ENCODE peak calls at places on chromosomes 2 and 18, in nine cellular contexts. One of them, this sample, is unnamed.

GRCh38 chr2:216936954-216937357 is 77.1 kb upstream of the TNP1 start:
- DNase-seq in lower lobe of right lung: no peak
- DNase-seq in AG04450: no peak
- DNase-seq in H1: no peak
- DNase-seq in body of pancreas: no peak
- DNase-seq in fibroblast of lung: no peak
- DNase-seq in Calu3: no peak
- DNase-seq in bronchial epithelial cell: peak; percentile 10
- DNase-seq in right atrium auricular region: peak; percentile 66
- DNase-seq in this sample: no peak

GRCh38 chr2:127118038-127118437 is 11.1 kb upstream of the BIN1 start:
- DNase-seq in H1: peak; percentile 13
- DNase-seq in body of pancreas: no peak
- DNase-seq in bronchial epithelial cell: no peak
- DNase-seq in fibroblast of lung: no peak
- DNase-seq in AG04450: no peak
- DNase-seq in Calu3: no peak
- DNase-seq in right atrium auricular region: peak; percentile 36
- DNase-seq in lower lobe of right lung: no peak
- DNase-seq in this sample: no peak

GRCh38 chr2:147569426-147569825 is 275.4 kb upstream of the ACVR2A start:
- DNase-seq in body of pancreas: no peak
- DNase-seq in lower lobe of right lung: no peak
- DNase-seq in AG04450: no peak
- DNase-seq in right atrium auricular region: no peak
- DNase-seq in H1: no peak
- DNase-seq in Calu3: no peak
- DNase-seq in bronchial epithelial cell: peak; percentile 75
- DNase-seq in fibroblast of lung: no peak
- DNase-seq in this sample: no peak

GRCh38 chr18:46319793-46320192 is 215.6 kb downstream of the HAUS1 start:
- DNase-seq in body of pancreas: no peak
- DNase-seq in Calu3: no peak
- DNase-seq in right atrium auricular region: no peak
- DNase-seq in AG04450: no peak
- DNase-seq in bronchial epithelial cell: peak; percentile 47
- DNase-seq in lower lobe of right lung: no peak
- DNase-seq in H1: no peak
- DNase-seq in fibroblast of lung: peak; percentile 55
- DNase-seq in this sample: no peak

GRCh38 chr2:241842067-241842415 is 16.7 kb downstream of the PDCD1 start:
- DNase-seq in lower lobe of right lung: no peak
- DNase-seq in body of pancreas: no peak
- DNase-seq in H1: no peak
- DNase-seq in right atrium auricular region: no peak
- DNase-seq in Calu3: no peak
- DNase-seq in AG04450: no peak
- DNase-seq in fibroblast of lung: no peak
- DNase-seq in bronchial epithelial cell: no peak
- DNase-seq in this sample: no peak

GRCh38 chr2:42171396-42171971 is 2.3 kb downstream of the EML4 start:
- DNase-seq in AG04450: no peak
- DNase-seq in body of pancreas: no peak
- DNase-seq in right atrium auricular region: no peak
- DNase-seq in fibroblast of lung: peak; percentile 8
- DNase-seq in H1: no peak
- DNase-seq in Calu3: no peak
- DNase-seq in lower lobe of right lung: no peak
- DNase-seq in bronchial epithelial cell: no peak
- DNase-seq in this sample: no peak

GRCh38 chr2:176133366-176133765 is 3.9 kb downstream of the HOXD8 start:
- DNase-seq in AG04450: no peak
- DNase-seq in H1: peak; percentile 29
- DNase-seq in fibroblast of lung: no peak
- DNase-seq in Calu3: no peak
- DNase-seq in lower lobe of right lung: no peak
- DNase-seq in right atrium auricular region: no peak
- DNase-seq in body of pancreas: no peak
- DNase-seq in bronchial epithelial cell: no peak
- DNase-seq in this sample: no peak

GRCh38 chr18:49399003-49399402 is 61.4 kb downstream of the DYM start:
- DNase-seq in body of pancreas: no peak
- DNase-seq in Calu3: no peak
- DNase-seq in right atrium auricular region: no peak
- DNase-seq in AG04450: no peak
- DNase-seq in fibroblast of lung: peak; percentile 4
- DNase-seq in H1: no peak
- DNase-seq in lower lobe of right lung: no peak
- DNase-seq in bronchial epithelial cell: peak; percentile 63
- DNase-seq in this sample: no peak

GRCh38 chr18:34322365-34323289 is 97.9 kb upstream of the NOL4 start:
- DNase-seq in body of pancreas: peak; percentile 66
- DNase-seq in Calu3: peak; percentile 62
- DNase-seq in lower lobe of right lung: peak; percentile 52
- DNase-seq in AG04450: peak; percentile 8
- DNase-seq in bronchial epithelial cell: peak; percentile 53
- DNase-seq in right atrium auricular region: no peak
- DNase-seq in fibroblast of lung: peak; percentile 66
- DNase-seq in H1: peak; percentile 77
- DNase-seq in this sample: no peak
- TF ChIP-seq CTCF in body of pancreas: peak; percentile 64
- TF ChIP-seq CTCF in Calu3: peak; percentile 87
- TF ChIP-seq CTCF in lower lobe of right lung: peak; percentile 54
- TF ChIP-seq CTCF in AG04450: peak; percentile 71
- TF ChIP-seq CTCF in bronchial epithelial cell: peak; percentile 74
- TF ChIP-seq CTCF in right atrium auricular region: peak; percentile 25
- TF ChIP-seq CTCF in fibroblast of lung: peak; percentile 76
- TF ChIP-seq CTCF in H1: peak; percentile 79
- TF ChIP-seq CTCF in this sample: peak; percentile 88

GRCh38 chr2:106547516-106547915 is 60.4 kb downstream of the CD8B2 start:
- DNase-seq in body of pancreas: no peak
- DNase-seq in AG04450: no peak
- DNase-seq in H1: no peak
- DNase-seq in fibroblast of lung: no peak
- DNase-seq in bronchial epithelial cell: no peak
- DNase-seq in lower lobe of right lung: no peak
- DNase-seq in right atrium auricular region: no peak
- DNase-seq in Calu3: no peak
- DNase-seq in this sample: no peak
- TF ChIP-seq CTCF in body of pancreas: no peak
- TF ChIP-seq CTCF in AG04450: no peak
- TF ChIP-seq CTCF in H1: no peak
- TF ChIP-seq CTCF in fibroblast of lung: no peak
- TF ChIP-seq CTCF in bronchial epithelial cell: no peak
- TF ChIP-seq CTCF in lower lobe of right lung: no peak
- TF ChIP-seq CTCF in right atrium auricular region: no peak
- TF ChIP-seq CTCF in Calu3: no peak
- TF ChIP-seq CTCF in this sample: no peak

DNA sequence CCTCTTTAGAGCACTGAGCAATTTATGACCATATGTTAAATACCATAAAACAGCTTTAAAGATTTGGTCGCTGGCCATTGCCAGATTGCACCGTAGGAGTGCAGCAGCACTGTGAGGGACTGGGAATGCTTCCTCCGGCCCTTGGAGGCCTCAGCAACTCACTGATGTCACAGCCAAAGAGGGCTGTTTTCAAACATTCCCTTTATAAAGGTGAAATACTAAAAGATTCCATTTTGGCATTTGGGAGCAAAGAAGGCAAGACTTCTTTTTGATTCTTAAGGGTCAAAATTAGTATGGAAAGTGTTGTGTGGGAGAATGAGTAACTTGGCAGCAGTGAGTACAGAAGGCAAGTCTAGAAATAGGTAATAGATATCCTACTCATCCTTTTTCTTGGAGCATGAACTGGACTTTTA is 63.7 kb downstream of the BABAM2 start:
- DNase-seq in bronchial epithelial cell: no peak
- DNase-seq in Calu3: no peak
- DNase-seq in right atrium auricular region: no peak
- DNase-seq in lower lobe of right lung: no peak
- DNase-seq in fibroblast of lung: peak; percentile 69
- DNase-seq in H1: no peak
- DNase-seq in body of pancreas: no peak
- DNase-seq in AG04450: no peak
- DNase-seq in this sample: no peak
- TF ChIP-seq CTCF in bronchial epithelial cell: no peak
- TF ChIP-seq CTCF in Calu3: no peak
- TF ChIP-seq CTCF in right atrium auricular region: no peak
- TF ChIP-seq CTCF in lower lobe of right lung: no peak
- TF ChIP-seq CTCF in fibroblast of lung: no peak
- TF ChIP-seq CTCF in H1: no peak
- TF ChIP-seq CTCF in body of pancreas: no peak
- TF ChIP-seq CTCF in AG04450: no peak
- TF ChIP-seq CTCF in this sample: no peak

DNA sequence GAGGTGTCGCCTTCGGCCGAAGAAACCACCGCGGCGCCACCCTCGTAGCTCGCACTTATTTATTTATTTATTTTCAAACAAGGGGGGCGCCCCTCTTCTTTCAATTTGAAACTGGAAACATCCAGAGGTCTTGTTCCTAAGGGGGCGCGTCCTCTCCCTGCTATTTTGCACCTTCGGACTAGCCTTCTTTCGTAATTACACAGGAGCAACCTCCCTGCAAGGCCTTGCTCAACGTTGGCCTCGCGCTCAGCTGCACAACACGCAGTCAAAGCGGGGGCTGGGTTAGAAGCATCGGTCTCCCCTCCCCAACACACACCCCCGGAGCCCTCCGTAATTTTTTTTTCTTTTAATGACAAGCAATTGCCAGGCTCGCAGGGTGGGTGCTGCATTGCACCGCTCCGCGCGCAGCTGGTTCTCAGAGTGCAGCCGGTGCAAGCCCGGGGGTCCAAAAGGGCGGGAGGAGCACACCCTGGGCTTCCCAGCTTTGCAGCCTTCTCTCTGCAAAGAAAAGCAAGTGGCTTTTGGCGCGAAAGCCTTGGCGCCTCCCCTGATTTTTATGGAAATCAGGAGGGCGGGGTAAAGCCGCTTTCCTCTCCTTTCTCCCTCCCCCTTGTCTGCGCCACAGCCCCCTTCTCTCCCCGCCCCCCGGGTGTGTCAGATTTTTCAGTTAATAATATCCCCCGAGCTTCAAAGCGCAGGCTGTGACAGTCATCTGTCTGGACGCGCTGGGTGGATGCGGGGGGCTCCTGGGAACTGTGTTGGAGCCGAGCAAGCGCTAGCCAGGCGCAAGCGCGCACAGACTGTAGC is at the start of gene MYCN:
- DNase-seq in fibroblast of lung: no peak
- DNase-seq in Calu3: peak; percentile 81
- DNase-seq in lower lobe of right lung: no peak
- DNase-seq in bronchial epithelial cell: peak; percentile 28
- DNase-seq in H1: peak; percentile 89
- DNase-seq in body of pancreas: peak; percentile 62
- DNase-seq in AG04450: no peak
- DNase-seq in right atrium auricular region: peak; percentile 66
- DNase-seq in this sample: peak; percentile 62
- TF ChIP-seq CTCF in fibroblast of lung: peak; percentile 22
- TF ChIP-seq CTCF in Calu3: peak; percentile 86
- TF ChIP-seq CTCF in lower lobe of right lung: peak; percentile 73
- TF ChIP-seq CTCF in bronchial epithelial cell: peak; percentile 80
- TF ChIP-seq CTCF in H1: no peak
- TF ChIP-seq CTCF in body of pancreas: no peak
- TF ChIP-seq CTCF in AG04450: no peak
- TF ChIP-seq CTCF in right atrium auricular region: no peak
- TF ChIP-seq CTCF in this sample: peak; percentile 78

DNA sequence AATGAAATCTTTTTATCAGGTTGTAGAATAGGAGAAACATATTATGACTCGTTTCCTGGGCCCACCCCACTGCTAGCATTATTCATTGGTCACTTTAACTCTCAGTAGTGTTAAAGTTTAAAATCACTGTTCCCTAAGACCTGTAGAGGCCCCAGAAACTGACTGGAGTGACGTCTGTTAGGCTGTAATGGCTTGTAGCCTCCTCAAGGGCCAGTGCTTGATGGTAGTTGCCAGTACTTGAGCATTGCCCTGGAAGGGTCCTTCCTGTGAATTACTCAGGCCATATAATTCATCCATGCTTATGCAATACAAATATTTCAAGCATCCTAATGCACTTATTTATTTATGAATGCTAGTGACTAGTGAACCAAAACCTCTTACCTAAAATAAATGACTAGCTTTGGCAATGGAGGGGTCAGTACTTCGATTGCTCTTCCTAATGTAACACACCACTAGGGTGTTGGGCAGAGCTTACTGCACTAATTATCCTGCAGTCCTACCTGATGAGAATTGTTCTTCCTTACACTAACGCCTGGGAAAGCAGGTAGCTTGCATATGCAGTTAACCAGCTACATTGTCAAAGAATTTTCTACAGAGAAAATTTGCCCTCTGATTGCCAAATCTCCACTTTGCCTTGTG is 31.2 kb downstream of the ARHGAP25 start:
- DNase-seq in H1: no peak
- DNase-seq in AG04450: no peak
- DNase-seq in body of pancreas: no peak
- DNase-seq in fibroblast of lung: peak; percentile 59
- DNase-seq in bronchial epithelial cell: peak; percentile 64
- DNase-seq in lower lobe of right lung: no peak
- DNase-seq in Calu3: no peak
- DNase-seq in right atrium auricular region: no peak
- DNase-seq in this sample: no peak
- TF ChIP-seq CTCF in H1: no peak
- TF ChIP-seq CTCF in AG04450: peak; percentile 31
- TF ChIP-seq CTCF in body of pancreas: no peak
- TF ChIP-seq CTCF in fibroblast of lung: no peak
- TF ChIP-seq CTCF in bronchial epithelial cell: no peak
- TF ChIP-seq CTCF in lower lobe of right lung: peak; percentile 12
- TF ChIP-seq CTCF in Calu3: no peak
- TF ChIP-seq CTCF in right atrium auricular region: no peak
- TF ChIP-seq CTCF in this sample: no peak

GRCh38 chr2:4354678-4355077 is 651.3 kb downstream of the DCDC2C start:
- DNase-seq in Calu3: no peak
- DNase-seq in AG04450: no peak
- DNase-seq in right atrium auricular region: no peak
- DNase-seq in H1: peak; percentile 80
- DNase-seq in fibroblast of lung: no peak
- DNase-seq in lower lobe of right lung: no peak
- DNase-seq in bronchial epithelial cell: no peak
- DNase-seq in body of pancreas: peak; percentile 45
- DNase-seq in this sample: peak; percentile 16
- TF ChIP-seq CTCF in Calu3: no peak
- TF ChIP-seq CTCF in AG04450: no peak
- TF ChIP-seq CTCF in right atrium auricular region: no peak
- TF ChIP-seq CTCF in H1: peak; percentile 68
- TF ChIP-seq CTCF in fibroblast of lung: no peak
- TF ChIP-seq CTCF in lower lobe of right lung: peak; percentile 37
- TF ChIP-seq CTCF in bronchial epithelial cell: no peak
- TF ChIP-seq CTCF in body of pancreas: peak; percentile 39
- TF ChIP-seq CTCF in this sample: peak; percentile 51

GRCh38 chr2:96509114-96509846 is 4.1 kb upstream of the NEURL3 start:
- DNase-seq in bronchial epithelial cell: peak; percentile 75
- DNase-seq in Calu3: peak; percentile 95
- DNase-seq in right atrium auricular region: peak; percentile 85
- DNase-seq in fibroblast of lung: peak; percentile 76
- DNase-seq in lower lobe of right lung: peak; percentile 92
- DNase-seq in H1: peak; percentile 99
- DNase-seq in AG04450: peak; percentile 55
- DNase-seq in body of pancreas: peak; percentile 93
- DNase-seq in this sample: peak; percentile 58
- TF ChIP-seq CTCF in bronchial epithelial cell: peak; percentile 99
- TF ChIP-seq CTCF in Calu3: peak; percentile 93
- TF ChIP-seq CTCF in right atrium auricular region: peak; percentile 96
- TF ChIP-seq CTCF in fibroblast of lung: peak; percentile 91
- TF ChIP-seq CTCF in lower lobe of right lung: peak; percentile 99
- TF ChIP-seq CTCF in H1: no peak
- TF ChIP-seq CTCF in AG04450: peak; percentile 96
- TF ChIP-seq CTCF in body of pancreas: peak; percentile 99
- TF ChIP-seq CTCF in this sample: peak; percentile 86